ENCODE peak calls at places on chromosomes 6 and 20, in ten cellular contexts. F is tibial artery, G is endothelial cell of umbilical vein, D is astrocyte, O is fibroblast of lung, X is OCI-LY7, L is adrenal gland, C is trophoblast cell, M is sigmoid colon, T is heart left ventricle. J is an unnamed sample.

GRCh38 chr6:167920165-167920564 is 77.3 kb upstream of the KIF25 start:
- DNase-seq in F (no peak), M (no peak), L (no peak), C (no peak), G (no peak), D (no peak), X (no peak), T (no peak), O (no peak), J (no peak)

GRCh38 chr6:169932491-169932890 is 181.1 kb downstream of the ERMARD start:
- DNase-seq in O (no peak), G (no peak), X (no peak), M (no peak), T (no peak), C (no peak), L (no peak), D (no peak), F (no peak), J (no peak)

GRCh38 chr20:63553933-63554290 is at the start of gene FNDC11:
- DNase-seq in T (peak; percentile 58), O (no peak), D (no peak), X (peak; percentile 44), L (no peak), G (no peak), F (no peak), M (no peak), C (no peak), J (no peak)

GRCh38 chr6:52640170-52640569 is 30.7 kb upstream of the TMEM14A start:
- DNase-seq in C (no peak), X (no peak), F (no peak), M (no peak), G (no peak), L (no peak), D (peak; percentile 54), O (peak; percentile 70), T (no peak), J (no peak)

GRCh38 chr6:501891-502601 is 110.5 kb downstream of the IRF4 start:
- DNase-seq in C (no peak), D (no peak), T (no peak), G (no peak), X (no peak), M (no peak), O (no peak), F (no peak), L (no peak), J (peak; percentile 39)

GRCh38 chr20:17691758-17692157 is 8.0 kb upstream of the BANF2 start:
- DNase-seq in C (no peak), F (no peak), T (no peak), X (no peak), M (no peak), L (no peak), O (no peak), G (no peak), D (no peak), J (no peak)

GRCh38 chr6:14719273-14719672 is 526.6 kb upstream of the JARID2 start:
- DNase-seq in D (no peak), X (no peak), O (no peak), F (no peak), M (no peak), T (no peak), G (no peak), L (no peak), C (no peak), J (no peak)

GRCh38 chr20:25511183-25511582 is 74.1 kb downstream of the NINL start:
- DNase-seq in T (no peak), G (no peak), L (no peak), M (no peak), D (no peak), O (no peak), F (no peak), C (no peak), X (no peak), J (no peak)

GRCh38 chr20:23645575-23645974 is 7.8 kb upstream of the CST3 start:
- DNase-seq in T (no peak), G (no peak), O (no peak), C (no peak), M (no peak), D (no peak), F (no peak), L (no peak), X (no peak), J (no peak)

GRCh38 chr6:44001318-44001868 is 125.9 kb downstream of the MRPL14 start:
- DNase-seq in D (no peak), G (peak; percentile 11), O (no peak), T (no peak), X (peak; percentile 54), F (peak; percentile 59), C (no peak), L (no peak), M (no peak), J (no peak)

GRCh38 chr6:167581637-167582036 is 245.1 kb upstream of the AFDN start:
- DNase-seq in C (no peak), M (peak; percentile 30), F (no peak), O (no peak), G (no peak), X (no peak), T (no peak), D (no peak), L (no peak), J (no peak)

GRCh38 chr20:8673116-8673515 is 395.8 kb upstream of the PLCB4 start:
- DNase-seq in L (no peak), X (no peak), T (no peak), O (no peak), C (no peak), G (no peak), F (no peak), M (no peak), D (no peak), J (no peak)

GRCh38 chr6:42269553-42269952 is 51.9 kb upstream of the MRPS10 start:
- DNase-seq in G (no peak), L (no peak), F (no peak), T (no peak), O (no peak), X (peak; percentile 93), C (no peak), M (no peak), D (no peak), J (no peak)

GRCh38 chr6:33952016-33952415 is 148.2 kb upstream of the MLN start:
- DNase-seq in F (peak; percentile 24), C (no peak), X (no peak), O (no peak), M (no peak), T (no peak), G (no peak), L (no peak), D (no peak), J (no peak)

GRCh38 chr6:12024715-12025434 is 12.8 kb downstream of the HIVEP1 start:
- DNase-seq in X (no peak), T (no peak), L (no peak), D (peak; percentile 78), O (peak; percentile 86), C (peak; percentile 20), G (no peak), F (no peak), M (no peak), J (no peak)
- H3K27ac ChIP-seq in X (no peak overlapping the region), T (no peak overlapping the region), L (no peak overlapping the region), D (peak overlapping the region; percentile 50), O (peak overlapping the region; percentile 46), C (no peak overlapping the region), G (no peak overlapping the region), F (no peak overlapping the region), M (peak overlapping the region; percentile 48), J (no peak overlapping the region)

DNA sequence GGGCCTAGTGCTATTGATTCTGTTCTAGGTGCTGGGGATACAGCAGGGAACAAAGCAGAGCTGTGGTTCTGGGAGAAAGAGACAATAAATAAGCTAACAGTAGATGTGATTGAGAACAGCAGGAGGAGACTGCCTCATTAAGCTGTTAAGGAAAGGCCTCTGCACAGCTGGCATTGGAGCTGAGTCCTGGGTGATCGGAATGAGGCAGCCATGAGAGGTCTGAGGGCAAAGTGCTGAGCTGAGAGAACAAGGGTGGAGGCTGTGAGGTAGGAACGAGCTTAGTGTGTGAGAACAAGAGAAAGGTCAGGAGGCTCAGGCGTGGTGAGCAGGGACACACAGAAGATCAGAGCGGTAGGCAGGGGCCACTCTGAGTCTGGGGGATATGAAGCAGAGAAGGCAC is 18.3 kb downstream of the DDX27 start:
- DNase-seq in C (no peak), L (no peak), T (no peak), X (no peak), G (no peak), O (no peak), D (no peak), M (no peak), F (no peak), J (no peak)
- H3K36me3 ChIP-seq in C (peaks cover 55% of the 10 kb centered on the region), L (peaks cover 92% of the 10 kb centered on the region), T (peaks cover 52% of the 10 kb centered on the region), X (peaks cover 95% of the 10 kb centered on the region), G (peaks cover 42% of the 10 kb centered on the region), O (peaks cover 15% of the 10 kb centered on the region), D (peaks cover 59% of the 10 kb centered on the region), M (peaks cover 98% of the 10 kb centered on the region), F (peaks cover 100% of the 10 kb centered on the region), J (peaks cover 86% of the 10 kb centered on the region)

DNA sequence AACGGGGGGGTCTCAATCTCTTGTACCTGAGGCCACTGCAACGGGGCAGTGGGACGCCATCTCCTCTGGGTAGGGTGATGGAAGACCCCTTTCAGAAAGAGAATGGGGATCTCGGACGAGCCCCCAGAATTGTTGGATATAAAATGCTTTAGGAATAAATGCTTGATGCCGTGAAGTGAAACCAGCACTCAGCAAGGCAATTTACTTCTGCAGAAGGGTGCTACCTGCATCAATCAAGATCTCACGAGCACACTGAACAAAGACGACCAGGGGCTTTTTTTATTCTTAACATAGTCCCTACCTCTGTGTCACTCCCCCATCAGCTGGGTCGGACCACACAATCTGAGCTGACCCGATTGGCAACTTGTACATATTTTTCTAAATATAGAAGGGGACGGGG is 203.6 kb upstream of the TBX18 start:
- DNase-seq in G (no peak), M (no peak), L (no peak), X (no peak), C (no peak), T (no peak), F (no peak), O (no peak), D (no peak), J (no peak)
- H3K9me3 ChIP-seq in G (no peaks in the 10 kb centered on the region), M (peaks cover 4% of the 10 kb centered on the region), L (no peaks in the 10 kb centered on the region), X (no peaks in the 10 kb centered on the region), C (peaks cover 4% of the 10 kb centered on the region), T (no peaks in the 10 kb centered on the region), F (peaks cover 10% of the 10 kb centered on the region), O (no peaks in the 10 kb centered on the region), D (peaks cover 12% of the 10 kb centered on the region), J (no peaks in the 10 kb centered on the region)

GRCh38 chr6:133243723-133244122 is 2.6 kb downstream of the EYA4 start:
- DNase-seq in O (no peak), T (no peak), D (no peak), M (no peak), F (no peak), L (no peak), X (no peak), G (no peak), C (no peak), J (no peak)
- H3K27ac ChIP-seq in O (peak overlapping the region; percentile 78), T (peak overlapping the region; percentile 27), D (no peak overlapping the region), M (no peak overlapping the region), F (no peak overlapping the region), L (no peak overlapping the region), X (no peak overlapping the region), G (no peak overlapping the region), C (no peak overlapping the region), J (no peak overlapping the region)

GRCh38 chr6:143863754-143864153 is 520 bp upstream of the ZC2HC1B start:
- DNase-seq in C (no peak), G (no peak), L (no peak), O (no peak), X (no peak), T (no peak), F (no peak), M (no peak), D (no peak), J (no peak)
- H3K36me3 ChIP-seq in C (peaks cover 1% of the 10 kb centered on the region), G (peaks cover 4% of the 10 kb centered on the region), L (peaks cover 50% of the 10 kb centered on the region), O (peaks cover 6% of the 10 kb centered on the region), X (peaks cover 78% of the 10 kb centered on the region), T (peaks cover 26% of the 10 kb centered on the region), F (peaks cover 75% of the 10 kb centered on the region), M (peaks cover 75% of the 10 kb centered on the region), D (peaks cover 44% of the 10 kb centered on the region), J (peaks cover 39% of the 10 kb centered on the region)

J was measured in CD4-positive, alpha-beta memory T cell.